ENCODE peak calls at places on chromosomes 5 and 9, in five cellular contexts. X, G, C, N and E are unnamed samples.

GRCh38 chr9:102922526-102922925 is 72.6 kb upstream of the CYLC2 start:
- DNase-seq in X (no peak), C (no peak), N (no peak), G (no peak), E (no peak)

GRCh38 chr5:3091040-3091774 is 339.7 kb upstream of the IRX2 start:
- DNase-seq in N (no peak), C (no peak), G (no peak), X (no peak), E (no peak)

GRCh38 chr5:139678751-139679750 is 30.9 kb downstream of the CXXC5 start:
- DNase-seq in N (no peak), G (no peak), C (no peak), X (peak), E (peak)

GRCh38 chr5:67221487-67222242 is 25.1 kb upstream of the CD180 start:
- DNase-seq in N (no peak), C (no peak), X (no peak), G (no peak), E (no peak)

GRCh38 chr5:147547730-147548129 is 37.9 kb upstream of the DPYSL3 start:
- DNase-seq in G (no peak), C (no peak), N (no peak), X (peak), E (peak)

GRCh38 chr9:108416321-108416720 is 439.5 kb downstream of the ACTL7B start:
- DNase-seq in N (no peak), X (peak), C (peak), G (no peak), E (peak)

GRCh38 chr5:59789197-59789596 is 104.3 kb downstream of the PDE4D start:
- DNase-seq in G (no peak), C (peak), N (no peak), X (peak), E (peak)

GRCh38 chr5:162068412-162068811 is 839 bp downstream of the GABRG2 start:
- DNase-seq in G (peak), C (peak), X (no peak), N (no peak), E (peak)

GRCh38 chr9:69073103-69073502 is 37.6 kb downstream of the FXN start:
- DNase-seq in X (no peak), N (no peak), C (no peak), G (no peak), E (no peak)

GRCh38 chr5:98110791-98111190 is 662.7 kb upstream of the RGMB start:
- DNase-seq in G (no peak), C (no peak), N (no peak), X (no peak), E (peak)

GRCh38 chr5:54881286-54882005 is 103.9 kb downstream of the ESM1 start:
- DNase-seq in N (no peak), G (no peak), C (peak), X (peak), E (no peak)

GRCh38 chr9:71796368-71796767 is 28.1 kb upstream of the CEMIP2 start:
- DNase-seq in X (no peak), N (no peak), C (no peak), G (no peak), E (peak)

GRCh38 chr9:71243951-71244350 is 122.5 kb upstream of the TRPM3 start:
- DNase-seq in C (no peak), G (no peak), N (no peak), X (no peak), E (no peak)

GRCh38 chr9:20603524-20604268 is 18.6 kb downstream of the MLLT3 start:
- DNase-seq in N (no peak), X (no peak), C (no peak), G (no peak), E (no peak)

GRCh38 chr9:127133739-127134167 is 11.3 kb upstream of the ANGPTL2 start:
- DNase-seq in C (peak), G (no peak), X (peak), N (peak), E (peak)

GRCh38 chr9:5941214-5941613 is 50.5 kb downstream of the MLANA start:
- DNase-seq in G (no peak), N (no peak), X (no peak), C (no peak), E (no peak)

GRCh38 chr5:159765760-159766517 is 150.3 kb upstream of the ADRA1B start:
- DNase-seq in N (no peak), X (no peak), C (no peak), G (no peak), E (no peak)

GRCh38 chr9:71608825-71609452 is 159.4 kb downstream of the CEMIP2 start:
- DNase-seq in G (no peak), X (no peak), N (no peak), C (no peak), E (no peak)

GRCh38 chr5:12780536-12780935 is 876.3 kb upstream of the CTNND2 start:
- DNase-seq in X (no peak), C (no peak), G (no peak), N (no peak), E (no peak)

GRCh38 chr9:37619806-37620205 is 27.4 kb upstream of the TOMM5 start:
- DNase-seq in N (no peak), G (no peak), X (no peak), C (no peak), E (no peak)

GRCh38 chr9:110936252-110936651 is 102.0 kb downstream of the LPAR1 start:
- DNase-seq in X (no peak), N (no peak), G (no peak), C (no peak), E (no peak)

GRCh38 chr9:121559183-121559582 is 59.5 kb upstream of the GGTA1 start:
- DNase-seq in G (no peak), X (peak), N (no peak), C (peak), E (peak)

GRCh38 chr5:152505442-152506042 is 100.5 kb upstream of the NMUR2 start:
- DNase-seq in G (peak), N (peak), C (peak), X (peak), E (peak)

GRCh38 chr5:180097926-180098325 is 26.4 kb upstream of the RNF130 start:
- DNase-seq in G (no peak), X (no peak), N (no peak), C (no peak), E (no peak)

DNA sequence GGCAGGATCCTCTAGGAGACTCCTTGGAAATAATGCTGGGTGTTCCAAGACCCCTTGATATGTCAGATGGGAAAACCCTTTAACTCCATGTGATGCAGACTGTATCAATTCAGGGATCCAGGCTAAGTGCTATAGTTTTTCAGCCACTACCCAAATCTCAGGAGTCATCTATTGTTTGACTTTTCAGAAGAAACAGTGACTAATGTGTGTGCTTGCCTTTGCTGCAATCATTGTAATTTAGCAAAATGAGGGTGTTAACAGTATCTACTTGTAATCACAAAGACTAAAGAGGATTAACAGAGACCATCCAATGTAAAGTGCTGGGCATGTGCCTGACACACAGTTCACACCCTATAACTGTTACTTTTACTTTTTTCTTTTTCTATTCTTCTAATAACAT is 309.6 kb upstream of the RFX3 start:
- DNase-seq in C (peak), X (no peak), G (no peak), N (no peak), E (no peak)
- TF ChIP-seq CTCF in C (no peak), X (no peak), G (no peak), N (no peak), E (no peak)

DNA sequence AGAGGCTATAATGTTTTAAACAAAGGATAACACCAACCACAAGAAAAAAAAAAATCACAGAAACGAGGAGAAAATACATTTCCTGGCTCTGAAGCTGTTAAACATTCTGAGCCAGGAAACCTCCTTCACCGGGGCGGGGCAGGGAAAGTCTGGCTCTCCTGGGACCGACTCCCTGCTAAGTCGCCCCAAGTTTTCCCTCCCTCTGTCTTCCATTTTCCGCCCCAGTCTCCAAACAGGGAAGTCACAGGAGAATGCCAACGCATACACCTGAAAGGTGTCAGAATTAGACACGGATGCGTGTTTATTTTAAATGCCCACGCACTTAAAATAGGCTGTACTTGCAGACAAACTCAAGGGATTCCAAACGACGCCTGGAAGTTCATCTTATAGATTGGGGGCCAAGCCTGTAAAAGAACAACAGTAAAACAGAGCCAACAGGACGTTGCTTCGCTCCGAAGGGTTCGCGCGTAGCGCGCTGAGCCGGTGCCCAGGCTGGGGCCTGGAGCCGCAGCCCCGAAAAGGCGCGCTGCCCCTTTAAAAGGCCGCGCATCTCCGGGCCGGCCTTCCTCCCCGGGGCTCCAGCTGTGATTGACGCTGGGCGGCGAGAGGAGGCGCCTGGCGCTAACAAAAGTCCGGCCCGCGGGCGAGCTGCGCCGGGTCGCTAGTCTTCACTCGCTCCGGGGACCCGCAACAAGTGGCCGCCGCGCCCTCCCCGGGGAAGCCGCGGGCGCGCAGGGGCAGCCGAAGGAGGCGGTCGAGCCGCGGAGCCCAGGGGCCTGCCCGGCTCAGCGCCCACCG is at the start of gene FBXL7:
- DNase-seq in C (peak), X (peak), N (peak), G (peak), E (peak)
- TF ChIP-seq CTCF in C (peak), X (peak), N (peak), G (no peak), E (no peak)

GRCh38 chr5:42547146-42547545 is 123.9 kb downstream of the GHR start:
- DNase-seq in C (peak), N (no peak), X (peak), G (no peak), E (peak)

GRCh38 chr5:42547894-42548293 is 124.7 kb downstream of the GHR start:
- DNase-seq in N (no peak), G (no peak), C (no peak), X (no peak), E (no peak)

GRCh38 chr5:42542106-42542505 is 118.9 kb downstream of the GHR start:
- DNase-seq in N (no peak), G (no peak), C (peak), X (no peak), E (no peak)

GRCh38 chr5:42545038-42545437 is 121.8 kb downstream of the GHR start:
- DNase-seq in X (no peak), N (no peak), C (peak), G (no peak), E (no peak)

DNA sequence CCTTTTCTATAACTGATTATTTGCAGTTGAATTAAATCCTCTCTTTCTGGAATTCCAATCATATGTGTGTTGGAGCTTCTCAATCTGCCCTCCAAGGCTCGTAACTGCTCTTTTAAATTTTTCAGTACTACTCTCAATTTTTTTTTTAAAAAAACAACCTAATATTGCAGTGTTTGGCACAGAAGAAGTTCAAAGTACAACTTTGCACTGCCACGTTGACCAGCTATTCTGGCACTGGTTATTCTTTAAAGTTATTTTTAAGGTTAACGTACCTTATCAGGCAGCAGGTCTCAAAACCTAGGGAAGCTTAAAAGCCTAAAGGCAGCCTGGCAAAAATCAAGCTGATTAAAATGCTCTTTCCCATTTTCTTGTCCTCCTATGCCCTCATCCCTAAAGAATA is 120.5 kb downstream of the GHR start:
- DNase-seq in X (no peak), C (no peak), N (no peak), G (no peak), E (no peak)
- TF ChIP-seq CTCF in X (no peak), C (no peak), N (no peak), G (no peak), E (no peak)

DNA sequence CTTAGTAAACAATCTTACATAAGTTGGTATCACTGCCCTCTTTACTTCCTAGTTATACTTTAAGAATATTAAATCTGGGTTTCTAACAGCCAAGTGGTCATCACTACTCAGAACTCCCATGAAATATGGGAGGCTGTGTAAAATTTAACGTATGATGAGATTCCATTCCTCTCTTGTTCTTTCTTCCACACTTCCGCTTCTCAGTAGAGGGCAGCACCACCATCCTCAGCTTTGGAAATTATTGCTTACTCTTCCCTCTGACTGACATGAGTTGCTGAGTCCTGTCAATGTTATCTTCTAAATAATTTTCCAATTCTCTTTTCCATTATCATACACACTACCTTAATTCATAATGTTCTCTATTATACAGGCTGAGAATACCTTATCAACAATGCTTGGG is 194.0 kb downstream of the RFX3 start:
- DNase-seq in X (no peak), N (no peak), C (no peak), G (no peak), E (no peak)
- TF ChIP-seq CTCF in X (peak), N (no peak), C (no peak), G (peak), E (peak)

GRCh38 chr5:136636001-136636400 is 270.7 kb upstream of the TRPC7 start:
- DNase-seq in C (no peak), X (no peak), G (no peak), N (no peak), E (no peak)

GRCh38 chr5:136642976-136643375 is 277.6 kb upstream of the TRPC7 start:
- DNase-seq in C (no peak), G (no peak), X (no peak), N (no peak), E (no peak)

GRCh38 chr5:136639616-136640015 is 274.3 kb upstream of the TRPC7 start:
- DNase-seq in N (no peak), C (no peak), X (no peak), G (no peak), E (no peak)

DNA sequence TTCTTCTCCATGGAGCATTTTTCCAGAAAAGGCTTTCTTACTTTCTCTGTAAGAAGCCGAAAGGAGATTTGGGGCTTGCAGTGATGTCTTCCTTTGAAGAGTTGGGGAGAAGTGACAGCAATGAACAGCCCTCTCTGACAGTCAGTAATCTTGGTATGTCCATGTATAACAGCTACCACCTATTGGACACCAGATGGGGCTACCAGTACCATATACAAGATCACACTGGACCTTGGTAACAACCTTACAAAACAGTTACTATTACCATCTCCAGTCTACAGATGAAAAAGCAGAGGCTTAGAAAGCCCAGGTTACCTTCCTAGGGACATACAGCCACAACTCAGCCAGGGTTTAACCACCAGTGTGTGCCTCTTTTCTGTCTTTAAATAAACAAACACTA is 272.7 kb upstream of the TRPC7 start:
- DNase-seq in N (no peak), X (no peak), C (peak), G (no peak), E (no peak)
- TF ChIP-seq CTCF in N (no peak), X (peak), C (peak), G (no peak), E (peak)

DNA sequence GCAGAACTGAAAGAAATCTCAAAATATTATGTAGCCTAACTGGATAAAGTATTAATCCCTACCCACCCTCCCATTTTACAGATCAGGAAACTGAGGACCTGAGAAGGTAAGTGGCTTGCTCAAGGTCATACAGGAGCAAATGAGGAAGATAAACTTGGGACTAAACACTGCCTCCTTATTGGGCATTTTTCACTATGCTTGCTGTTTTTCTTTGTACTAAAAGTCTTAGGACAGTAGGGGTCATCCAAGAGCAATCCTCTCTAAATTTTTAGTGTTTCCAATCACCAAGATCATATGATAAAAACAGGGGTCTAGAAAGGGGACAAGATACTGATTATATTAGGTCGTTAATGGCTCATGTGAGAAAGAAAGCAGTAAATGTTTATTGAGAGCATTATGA is 80.8 kb downstream of the RORB start:
- DNase-seq in X (no peak), N (no peak), G (no peak), C (peak), E (peak)
- TF ChIP-seq CTCF in X (peak), N (peak), G (no peak), C (peak), E (peak)

GRCh38 chr5:129122560-129122959 is 28.0 kb downstream of the ISOC1 start:
- DNase-seq in X (no peak), C (peak), N (no peak), G (no peak), E (no peak)

GRCh38 chr5:129120158-129120581 is 25.6 kb downstream of the ISOC1 start:
- DNase-seq in C (no peak), X (no peak), N (no peak), G (no peak), E (no peak)

DNA sequence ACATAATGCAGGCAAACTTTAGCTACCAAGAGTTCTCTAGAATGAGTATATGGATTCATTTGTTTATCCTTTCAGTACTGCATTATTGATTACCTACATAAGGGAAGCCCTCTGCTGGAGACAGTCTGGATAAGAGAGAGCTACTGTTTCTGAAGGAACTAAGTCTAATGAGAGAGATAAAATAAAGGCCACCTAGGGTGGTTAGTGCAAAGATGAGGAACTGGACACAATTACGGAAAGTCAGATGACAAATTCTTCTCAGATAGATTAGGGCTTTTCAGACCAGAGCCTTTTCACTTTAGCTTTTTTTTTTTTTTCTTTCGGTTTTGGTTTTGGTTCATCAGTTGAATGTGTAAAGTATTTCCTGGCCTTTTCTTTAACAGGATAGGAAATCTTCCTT is 31.3 kb downstream of the ISOC1 start:
- DNase-seq in C (no peak), G (no peak), N (no peak), X (no peak), E (no peak)
- TF ChIP-seq CTCF in C (no peak), G (no peak), N (no peak), X (no peak), E (peak)

GRCh38 chr5:141757402-141757801 is 75.4 kb upstream of the ARAP3 start:
- DNase-seq in G (peak), N (no peak), X (no peak), C (peak), E (peak)
- TF ChIP-seq CTCF in G (peak), N (peak), X (peak), C (peak), E (peak)